ENCODE peak calls at places on chromosomes 12 and 14, in eight cellular contexts. K, C, N, U, I, O, B and H are unnamed samples.

GRCh38 chr12:112196476-112196875 is 71.1 kb downstream of the TRAFD1 start:
- DNase-seq in U (no peak), K (no peak), O (no peak), I (no peak), N (no peak), B (no peak), C (no peak), H (no peak)

GRCh38 chr14:28298156-28298555 is 468.4 kb upstream of the FOXG1 start:
- DNase-seq in B (no peak), I (no peak), N (no peak), C (no peak), O (no peak), K (no peak), U (no peak), H (no peak)

GRCh38 chr14:105064721-105065143 is 498 bp downstream of the GPR132 start:
- DNase-seq in N (no peak), U (no peak), O (no peak), B (no peak), I (no peak), C (no peak), K (no peak), H (peak)

GRCh38 chr14:74950795-74951442 is 4.5 kb downstream of the PGF start:
- DNase-seq in O (no peak), B (no peak), N (no peak), K (no peak), C (no peak), I (no peak), U (no peak), H (peak)

GRCh38 chr14:62943202-62943601 is 102.1 kb downstream of the KCNH5 start:
- DNase-seq in U (no peak), O (no peak), N (peak), B (no peak), I (no peak), C (no peak), K (no peak), H (no peak)

GRCh38 chr14:35821546-35822411 is 4.4 kb upstream of the BRMS1L start:
- DNase-seq in B (peak), K (peak), I (no peak), O (peak), U (peak), C (no peak), N (peak), H (peak)

GRCh38 chr12:56836317-56836716 is 73.2 kb downstream of the HSD17B6 start:
- DNase-seq in U (no peak), K (peak), O (no peak), N (peak), C (no peak), B (no peak), I (no peak), H (peak)

GRCh38 chr14:35405304-35405996 is 901 bp upstream of the NFKBIA start:
- DNase-seq in C (peak), B (no peak), N (peak), K (peak), I (no peak), U (no peak), O (no peak), H (no peak)

GRCh38 chr14:57982802-57983201 is 116.9 kb upstream of the SLC35F4 start:
- DNase-seq in O (no peak), I (no peak), B (no peak), U (no peak), N (peak), K (no peak), C (no peak), H (peak)

GRCh38 chr14:75837151-75837787 is 144.5 kb downstream of the TGFB3 start:
- DNase-seq in K (no peak), B (no peak), O (no peak), I (no peak), N (no peak), U (no peak), C (no peak), H (no peak)

GRCh38 chr12:43329381-43329780 is 222.6 kb downstream of the ADAMTS20 start:
- DNase-seq in I (no peak), N (no peak), K (no peak), B (no peak), O (no peak), U (no peak), C (no peak), H (no peak)

GRCh38 chr12:62472472-62472871 is 5.8 kb downstream of the MON2 start:
- DNase-seq in U (no peak), N (no peak), I (no peak), B (no peak), O (no peak), C (no peak), K (peak), H (peak)

GRCh38 chr12:104299842-104300481 is 3.6 kb upstream of the EID3 start:
- DNase-seq in I (no peak), C (no peak), B (no peak), N (no peak), U (no peak), K (no peak), O (no peak), H (no peak)

GRCh38 chr12:65944637-65945036 is 120.4 kb downstream of the HMGA2 start:
- DNase-seq in N (no peak), I (no peak), C (no peak), O (no peak), B (no peak), K (peak), U (no peak), H (no peak)

GRCh38 chr12:98232753-98233385 is 282.5 kb upstream of the TMPO start:
- DNase-seq in N (no peak), U (no peak), C (no peak), B (no peak), O (no peak), K (no peak), I (no peak), H (no peak)

GRCh38 chr14:21070610-21071224 is 613 bp downstream of the ARHGEF40 start:
- DNase-seq in B (no peak), O (peak), N (no peak), K (peak), I (no peak), U (peak), C (peak), H (peak)